ENCODE peak calls at places on chromosome X, in five cellular contexts. E is NCI-H774; F is hypothalamus; Y is activated T-cell treated with anti-CD3 and anti-CD28 coated beads, Interleukin-2, amount 50 U/mL, for 72 hours; X is central memory CD4-positive, alpha-beta T cell. A is an unnamed sample.

GRCh38 chrX:127037179-127037578 is 217.7 kb downstream of the PRR32 start:
- DNase-seq in F (no peak), X (no peak), Y (no peak), E (no peak), A (no peak)

GRCh38 chrX:115625577-115626301 is 64.8 kb downstream of the PLS3 start:
- DNase-seq in X (no peak), Y (no peak), F (no peak), E (no peak), A (no peak)

GRCh38 chrX:52261463-52262194 is 76.9 kb downstream of the MAGED4 start:
- DNase-seq in X (peak), E (peak), F (peak), Y (peak), A (peak)

GRCh38 chrX:107646736-107647135 is 18.4 kb downstream of the PRPS1 start:
- DNase-seq in X (no peak), F (no peak), Y (no peak), E (no peak), A (no peak)

GRCh38 chrX:144819406-144819805 is 427.9 kb upstream of the SPANXN1 start:
- DNase-seq in X (no peak), E (no peak), Y (no peak), F (no peak), A (no peak)

GRCh38 chrX:148871422-148872152 is 371.2 kb downstream of the AFF2 start:
- DNase-seq in E (no peak), F (no peak), Y (no peak), X (no peak), A (no peak)

GRCh38 chrX:16825306-16826035 is 39.2 kb downstream of the TXLNG start:
- DNase-seq in F (no peak), X (no peak), E (no peak), Y (no peak), A (no peak)

GRCh38 chrX:1322393-1322792 is 14.2 kb upstream of the IL3RA start:
- DNase-seq in F (no peak), E (no peak), X (no peak), Y (peak), A (no peak)

GRCh38 chrX:116204947-116205346 is 34.4 kb downstream of the AGTR2 start:
- DNase-seq in Y (no peak), E (peak), F (no peak), X (no peak), A (no peak)

GRCh38 chrX:13803116-13803515 is 13.8 kb downstream of the GPM6B start:
- DNase-seq in F (no peak), X (no peak), E (no peak), Y (no peak), A (no peak)

GRCh38 chrX:9562851-9563250 is 98.0 kb downstream of the TBL1X start:
- DNase-seq in X (no peak), E (no peak), Y (no peak), F (no peak), A (no peak)

GRCh38 chrX:130523460-130524394 is 121.9 kb downstream of the RBMX2 start:
- DNase-seq in X (no peak), F (peak), E (peak), Y (no peak), A (no peak)

GRCh38 chrX:153030801-153031200 is 25.5 kb upstream of the PNMA3 start:
- DNase-seq in Y (no peak), X (no peak), E (no peak), F (no peak), A (no peak)

GRCh38 chrX:54182194-54182863 is 725 bp downstream of the FAM120C start:
- DNase-seq in F (peak), E (peak), X (peak), Y (peak), A (peak)

GRCh38 chrX:129695937-129696336 is 41.2 kb upstream of the APLN start:
- DNase-seq in F (no peak), Y (no peak), X (no peak), E (no peak), A (no peak)

GRCh38 chrX:10048695-10049094 is 81.5 kb downstream of the CLDN34 start:
- DNase-seq in E (no peak), Y (no peak), X (no peak), F (no peak), A (no peak)

GRCh38 chrX:130111220-130111934 is 1.1 kb upstream of the ELF4 start:
- DNase-seq in E (no peak), Y (no peak), F (no peak), X (no peak), A (no peak)

GRCh38 chrX:8048466-8048865 is 121.3 kb upstream of the PNPLA4 start:
- DNase-seq in Y (no peak), X (no peak), F (no peak), E (no peak), A (no peak)

GRCh38 chrX:136759968-136760367 is 20.8 kb downstream of the ARHGEF6 start:
- DNase-seq in X (no peak), F (no peak), E (no peak), Y (no peak), A (no peak)

GRCh38 chrX:81120936-81121351 is 80.8 kb downstream of the HMGN5 start:
- DNase-seq in X (peak), Y (peak), F (no peak), E (peak), A (no peak)

GRCh38 chrX:91137881-91138280 is 296.8 kb upstream of the PABPC5 start:
- DNase-seq in F (no peak), E (no peak), X (no peak), Y (no peak), A (no peak)

GRCh38 chrX:57445046-57445445 is 146.8 kb upstream of the ZXDB start:
- DNase-seq in Y (no peak), E (no peak), F (no peak), X (no peak), A (no peak)

GRCh38 chrX:150316564-150316963 is 46.6 kb upstream of the MAMLD1 start:
- DNase-seq in Y (no peak), F (no peak), X (no peak), E (no peak), A (no peak)

GRCh38 chrX:130834149-130834548 is 68.9 kb downstream of the ENOX2 start:
- DNase-seq in X (no peak), Y (no peak), F (no peak), E (no peak), A (peak)

GRCh38 chrX:20665441-20665840 is 398.7 kb upstream of the RPS6KA3 start:
- DNase-seq in Y (no peak), F (no peak), X (no peak), E (no peak), A (no peak)

GRCh38 chrX:74902806-74903205 is 22.4 kb downstream of the NEXMIF start:
- DNase-seq in F (no peak), Y (no peak), E (peak), X (no peak), A (no peak)

GRCh38 chrX:40495659-40496058 is 85.1 kb upstream of the ATP6AP2 start:
- DNase-seq in E (no peak), Y (no peak), X (no peak), F (no peak), A (no peak)

GRCh38 chrX:84441143-84441542 is 61.1 kb downstream of the HDX start:
- DNase-seq in X (no peak), E (no peak), F (no peak), Y (no peak), A (no peak)

GRCh38 chrX:65610040-65610439 is 57.4 kb upstream of the MSN start:
- DNase-seq in X (no peak), Y (no peak), F (no peak), E (no peak), A (no peak)